ENCODE peak calls at places on chromosomes 7 and 10, in four cellular contexts. One of them, this sample, is unnamed.

GRCh38 chr7:12941512-12941911 is 254.1 kb downstream of the ARL4A start:
- DNase-seq in T-helper 17 cell: no peak
- DNase-seq in GM23338: no peak
- DNase-seq in NCI-H446 treated with DMSO at 0.1 percent for 48 hours: no peak
- DNase-seq in this sample: no peak

GRCh38 chr10:63723320-63723719 is 202.1 kb downstream of the REEP3 start:
- DNase-seq in T-helper 17 cell: no peak
- DNase-seq in GM23338: no peak
- DNase-seq in NCI-H446 treated with DMSO at 0.1 percent for 48 hours: no peak
- DNase-seq in this sample: no peak

GRCh38 chr10:76583711-76584161 is 1053.9 kb downstream of the KCNMA1 start:
- DNase-seq in T-helper 17 cell: no peak
- DNase-seq in GM23338: peak; percentile 41
- DNase-seq in NCI-H446 treated with DMSO at 0.1 percent for 48 hours: no peak
- DNase-seq in this sample: peak; percentile 12

GRCh38 chr7:6641305-6642035 is 4.4 kb downstream of the ZNF316 start:
- DNase-seq in T-helper 17 cell: no peak
- DNase-seq in GM23338: no peak
- DNase-seq in NCI-H446 treated with DMSO at 0.1 percent for 48 hours: no peak
- DNase-seq in this sample: no peak

GRCh38 chr10:122939819-122940543 is 14.0 kb downstream of the C10orf88 start:
- DNase-seq in T-helper 17 cell: no peak
- DNase-seq in GM23338: no peak
- DNase-seq in NCI-H446 treated with DMSO at 0.1 percent for 48 hours: no peak
- DNase-seq in this sample: no peak

GRCh38 chr10:82194419-82194818 is 319.4 kb downstream of the NRG3 start:
- DNase-seq in T-helper 17 cell: no peak
- DNase-seq in GM23338: no peak
- DNase-seq in NCI-H446 treated with DMSO at 0.1 percent for 48 hours: no peak
- DNase-seq in this sample: no peak

GRCh38 chr7:93882481-93882880 is 8.1 kb downstream of the TFPI2 start:
- DNase-seq in T-helper 17 cell: no peak
- DNase-seq in GM23338: no peak
- DNase-seq in NCI-H446 treated with DMSO at 0.1 percent for 48 hours: no peak
- DNase-seq in this sample: no peak

GRCh38 chr7:132518102-132518838 is 58.0 kb downstream of the PLXNA4 start:
- DNase-seq in T-helper 17 cell: no peak
- DNase-seq in GM23338: peak; percentile 83
- DNase-seq in NCI-H446 treated with DMSO at 0.1 percent for 48 hours: no peak
- DNase-seq in this sample: peak; percentile 77

This sample was measured in H7.